ENCODE peak calls at places on chromosome 10, in four cellular contexts. One of them, this sample, is unnamed.

GRCh38 chr10:66180651-66181318 is 745.1 kb upstream of the LRRTM3 start:
- DNase-seq in heart right ventricle: no peak
- DNase-seq in foreskin fibroblast: peak; percentile 53
- DNase-seq in osteoblast: peak; percentile 60
- DNase-seq in this sample: peak; percentile 78

GRCh38 chr10:93468532-93469213 is 13.5 kb downstream of the MYOF start:
- DNase-seq in heart right ventricle: no peak
- DNase-seq in osteoblast: peak; percentile 92
- DNase-seq in foreskin fibroblast: peak; percentile 96
- DNase-seq in this sample: no peak

GRCh38 chr10:29955308-29955935 is 104.0 kb downstream of the JCAD start:
- DNase-seq in osteoblast: no peak
- DNase-seq in foreskin fibroblast: peak; percentile 13
- DNase-seq in heart right ventricle: no peak
- DNase-seq in this sample: no peak

GRCh38 chr10:21260793-21261149 is 264.7 kb downstream of the SKIDA1 start:
- DNase-seq in heart right ventricle: no peak
- DNase-seq in osteoblast: no peak
- DNase-seq in foreskin fibroblast: peak; percentile 58
- DNase-seq in this sample: peak; percentile 37

GRCh38 chr10:110413903-110414562 is 83.7 kb upstream of the DUSP5 start:
- DNase-seq in heart right ventricle: no peak
- DNase-seq in foreskin fibroblast: no peak
- DNase-seq in osteoblast: no peak
- DNase-seq in this sample: peak; percentile 42

GRCh38 chr10:48594799-48595198 is 10.1 kb downstream of the ARHGAP22 start:
- DNase-seq in osteoblast: no peak
- DNase-seq in foreskin fibroblast: no peak
- DNase-seq in heart right ventricle: no peak
- DNase-seq in this sample: no peak

GRCh38 chr10:51224610-51225230 is 150.4 kb downstream of the PRKG1 start:
- DNase-seq in osteoblast: no peak
- DNase-seq in foreskin fibroblast: peak; percentile 90
- DNase-seq in heart right ventricle: no peak
- DNase-seq in this sample: peak; percentile 80

GRCh38 chr10:124315599-124316270 is 103.0 kb downstream of the OAT start:
- DNase-seq in osteoblast: peak; percentile 80
- DNase-seq in heart right ventricle: no peak
- DNase-seq in foreskin fibroblast: peak; percentile 79
- DNase-seq in this sample: no peak

GRCh38 chr10:31299119-31299518 is 19.9 kb upstream of the ZEB1 start:
- DNase-seq in osteoblast: no peak
- DNase-seq in heart right ventricle: no peak
- DNase-seq in foreskin fibroblast: no peak
- DNase-seq in this sample: no peak

GRCh38 chr10:71750124-71750841 is 23.0 kb downstream of the VSIR start:
- DNase-seq in osteoblast: no peak
- DNase-seq in heart right ventricle: no peak
- DNase-seq in foreskin fibroblast: no peak
- DNase-seq in this sample: no peak

GRCh38 chr10:133530506-133530905 is 3.3 kb downstream of the CYP2E1 start:
- DNase-seq in heart right ventricle: no peak
- DNase-seq in foreskin fibroblast: no peak
- DNase-seq in osteoblast: no peak
- DNase-seq in this sample: no peak

GRCh38 chr10:44466236-44466635 is 81.3 kb upstream of the CXCL12 start:
- DNase-seq in osteoblast: peak; percentile 85
- DNase-seq in foreskin fibroblast: no peak
- DNase-seq in heart right ventricle: no peak
- DNase-seq in this sample: peak; percentile 14

GRCh38 chr10:119161680-119162079 is 3.8 kb downstream of the SFXN4 start:
- DNase-seq in heart right ventricle: no peak
- DNase-seq in osteoblast: no peak
- DNase-seq in foreskin fibroblast: peak; percentile 22
- DNase-seq in this sample: no peak

GRCh38 chr10:47081264-47081663 is 170.0 kb downstream of the PTPN20 start:
- DNase-seq in osteoblast: no peak
- DNase-seq in heart right ventricle: no peak
- DNase-seq in foreskin fibroblast: no peak
- DNase-seq in this sample: no peak

GRCh38 chr10:119498889-119499864 is 43.3 kb downstream of the RGS10 start:
- DNase-seq in heart right ventricle: no peak
- DNase-seq in foreskin fibroblast: no peak
- DNase-seq in osteoblast: no peak
- DNase-seq in this sample: no peak

GRCh38 chr10:110395350-110396283 is 90.9 kb upstream of the SMNDC1 start:
- DNase-seq in heart right ventricle: no peak
- DNase-seq in foreskin fibroblast: peak; percentile 87
- DNase-seq in osteoblast: peak; percentile 96
- DNase-seq in this sample: peak; percentile 96

GRCh38 chr10:86945361-86946214 is 11.8 kb downstream of the MMRN2 start:
- DNase-seq in osteoblast: peak; percentile 65
- DNase-seq in heart right ventricle: peak; percentile 21
- DNase-seq in foreskin fibroblast: peak; percentile 78
- DNase-seq in this sample: peak; percentile 33

GRCh38 chr10:58894929-58895328 is 281.5 kb upstream of the PHYHIPL start:
- DNase-seq in foreskin fibroblast: peak; percentile 29
- DNase-seq in osteoblast: no peak
- DNase-seq in heart right ventricle: no peak
- DNase-seq in this sample: peak; percentile 23
- TF ChIP-seq CTCF in foreskin fibroblast: no peak
- TF ChIP-seq CTCF in osteoblast: peak; percentile 20
- TF ChIP-seq CTCF in heart right ventricle: no peak
- TF ChIP-seq CTCF in this sample: peak; percentile 7

GRCh38 chr10:97736902-97737769 is at the start of gene ZFYVE27:
- DNase-seq in osteoblast: peak; percentile 99
- DNase-seq in foreskin fibroblast: peak; percentile 99
- DNase-seq in heart right ventricle: peak; percentile 98
- DNase-seq in this sample: peak; percentile 96
- TF ChIP-seq CTCF in osteoblast: no peak
- TF ChIP-seq CTCF in foreskin fibroblast: no peak
- TF ChIP-seq CTCF in heart right ventricle: no peak
- TF ChIP-seq CTCF in this sample: no peak

GRCh38 chr10:95820363-95820762 is 64.4 kb downstream of the ENTPD1 start:
- DNase-seq in osteoblast: no peak
- DNase-seq in heart right ventricle: no peak
- DNase-seq in foreskin fibroblast: no peak
- DNase-seq in this sample: no peak
- TF ChIP-seq CTCF in osteoblast: no peak
- TF ChIP-seq CTCF in heart right ventricle: no peak
- TF ChIP-seq CTCF in foreskin fibroblast: no peak
- TF ChIP-seq CTCF in this sample: no peak

DNA sequence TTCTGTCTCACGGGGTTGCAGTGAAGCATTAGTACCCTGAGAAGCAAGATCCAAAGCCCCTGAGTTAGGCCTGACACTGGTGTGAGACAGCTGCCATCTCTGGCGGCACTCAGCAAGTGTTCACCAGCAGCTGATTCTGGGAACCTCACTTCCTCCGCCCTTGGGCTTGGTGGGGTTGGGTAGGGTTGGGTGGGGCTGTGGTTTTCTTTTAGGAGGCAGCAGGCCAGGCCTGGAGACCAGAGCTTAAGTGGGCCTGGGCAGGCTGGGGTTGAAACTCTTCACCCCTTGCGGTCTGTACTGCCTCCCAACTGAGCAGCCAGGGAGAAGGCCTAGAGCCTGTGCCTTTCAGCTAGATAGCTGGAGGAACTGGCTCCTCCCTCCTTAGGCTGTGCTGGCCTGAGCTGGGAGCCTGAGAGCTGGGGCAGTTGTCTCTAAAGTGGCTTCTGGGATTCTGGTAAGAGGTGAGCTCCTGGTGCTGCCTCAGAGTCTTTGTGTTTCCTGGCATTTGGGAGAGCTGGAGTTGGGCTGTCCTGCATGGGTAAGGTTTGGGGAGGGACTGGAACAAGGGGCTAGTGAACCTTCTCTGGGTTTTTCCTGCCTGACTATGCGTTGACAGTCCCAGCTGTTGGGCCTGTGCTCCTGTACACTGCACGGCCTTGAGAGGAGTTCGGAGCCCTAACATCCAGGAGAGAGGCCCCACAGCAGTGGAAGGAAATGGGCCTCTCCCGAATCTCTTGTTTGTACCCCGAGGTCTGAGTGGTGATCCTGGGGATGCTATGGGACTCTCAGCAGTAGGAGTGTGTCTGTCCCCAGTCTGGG is 5.1 kb downstream of the TSPAN14 start:
- DNase-seq in heart right ventricle: peak; percentile 66
- DNase-seq in foreskin fibroblast: peak; percentile 90
- DNase-seq in osteoblast: peak; percentile 97
- DNase-seq in this sample: no peak
- TF ChIP-seq CTCF in heart right ventricle: no peak
- TF ChIP-seq CTCF in foreskin fibroblast: no peak
- TF ChIP-seq CTCF in osteoblast: no peak
- TF ChIP-seq CTCF in this sample: no peak

DNA sequence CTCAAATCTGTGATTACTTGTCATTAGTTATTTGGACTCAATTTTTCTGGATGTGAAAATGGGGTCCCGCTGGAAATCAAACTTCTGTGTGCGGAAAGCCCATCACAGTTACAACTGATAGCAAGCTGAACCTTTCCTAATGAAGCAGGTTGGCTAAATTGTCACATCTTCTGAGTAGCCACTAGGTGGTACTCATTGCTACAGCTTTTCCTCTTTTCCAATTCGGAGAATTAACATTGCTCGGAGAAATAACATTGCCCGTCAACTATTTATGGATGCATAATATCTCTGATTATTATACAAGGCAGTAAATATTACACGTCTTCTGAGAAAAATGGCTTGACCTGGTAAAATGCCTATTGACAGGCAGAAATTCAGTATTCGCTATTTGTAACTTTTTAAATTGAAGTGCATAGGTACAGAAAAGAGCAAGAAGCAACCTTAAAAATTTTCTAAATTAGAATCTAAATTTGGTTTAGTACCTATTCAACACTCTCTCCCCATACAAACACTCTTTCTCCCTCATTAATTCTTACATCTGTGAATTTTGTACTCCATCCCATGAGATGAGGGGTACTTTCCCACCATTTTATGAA is 17.3 kb upstream of the BLOC1S2 start:
- DNase-seq in heart right ventricle: no peak
- DNase-seq in osteoblast: no peak
- DNase-seq in foreskin fibroblast: peak; percentile 56
- DNase-seq in this sample: peak; percentile 43
- TF ChIP-seq CTCF in heart right ventricle: peak; percentile 53
- TF ChIP-seq CTCF in osteoblast: peak; percentile 70
- TF ChIP-seq CTCF in foreskin fibroblast: peak; percentile 64
- TF ChIP-seq CTCF in this sample: peak; percentile 70